ENCODE peak calls at places on chromosomes 13 and 19, in four cellular contexts. One of them, this sample, is unnamed.

GRCh38 chr19:48368942-48369341 is 4.8 kb downstream of the SYNGR4 start:
- DNase-seq in choroid plexus epithelial cell: no peak
- DNase-seq in omental fat pad: no peak
- DNase-seq in stimulated activated CD8-positive, alpha-beta memory T cell treated with anti-CD3 and anti-CD28 coated beads, Interleukin-12 subunit alpha, Interleukin-12 subunit beta, amount 100 ng/mL, for 4 hours: no peak
- DNase-seq in this sample: no peak

GRCh38 chr13:28326081-28326480 is 168.8 kb downstream of the FLT1 start:
- DNase-seq in choroid plexus epithelial cell: no peak
- DNase-seq in omental fat pad: no peak
- DNase-seq in stimulated activated CD8-positive, alpha-beta memory T cell treated with anti-CD3 and anti-CD28 coated beads, Interleukin-12 subunit alpha, Interleukin-12 subunit beta, amount 100 ng/mL, for 4 hours: no peak
- DNase-seq in this sample: no peak

GRCh38 chr13:96540656-96541055 is 450.7 kb downstream of the HS6ST3 start:
- DNase-seq in choroid plexus epithelial cell: no peak
- DNase-seq in omental fat pad: no peak
- DNase-seq in stimulated activated CD8-positive, alpha-beta memory T cell treated with anti-CD3 and anti-CD28 coated beads, Interleukin-12 subunit alpha, Interleukin-12 subunit beta, amount 100 ng/mL, for 4 hours: no peak
- DNase-seq in this sample: no peak

GRCh38 chr19:53942001-53942786 is 20.5 kb upstream of the CACNG8 start:
- DNase-seq in choroid plexus epithelial cell: no peak
- DNase-seq in omental fat pad: no peak
- DNase-seq in stimulated activated CD8-positive, alpha-beta memory T cell treated with anti-CD3 and anti-CD28 coated beads, Interleukin-12 subunit alpha, Interleukin-12 subunit beta, amount 100 ng/mL, for 4 hours: no peak
- DNase-seq in this sample: no peak

GRCh38 chr19:42028304-42029216 is 34.5 kb upstream of the ATP1A3 start:
- DNase-seq in choroid plexus epithelial cell: no peak
- DNase-seq in omental fat pad: no peak
- DNase-seq in stimulated activated CD8-positive, alpha-beta memory T cell treated with anti-CD3 and anti-CD28 coated beads, Interleukin-12 subunit alpha, Interleukin-12 subunit beta, amount 100 ng/mL, for 4 hours: no peak
- DNase-seq in this sample: no peak

GRCh38 chr13:100828226-100828625 is 153.6 kb upstream of the TMTC4 start:
- DNase-seq in choroid plexus epithelial cell: peak
- DNase-seq in omental fat pad: no peak
- DNase-seq in stimulated activated CD8-positive, alpha-beta memory T cell treated with anti-CD3 and anti-CD28 coated beads, Interleukin-12 subunit alpha, Interleukin-12 subunit beta, amount 100 ng/mL, for 4 hours: no peak
- DNase-seq in this sample: no peak

GRCh38 chr13:26861951-26862350 is 101.4 kb upstream of the GPR12 start:
- DNase-seq in choroid plexus epithelial cell: no peak
- DNase-seq in omental fat pad: no peak
- DNase-seq in stimulated activated CD8-positive, alpha-beta memory T cell treated with anti-CD3 and anti-CD28 coated beads, Interleukin-12 subunit alpha, Interleukin-12 subunit beta, amount 100 ng/mL, for 4 hours: no peak
- DNase-seq in this sample: no peak

GRCh38 chr13:112842931-112843391 is 126.1 kb upstream of the MCF2L start:
- DNase-seq in choroid plexus epithelial cell: no peak
- DNase-seq in omental fat pad: no peak
- DNase-seq in stimulated activated CD8-positive, alpha-beta memory T cell treated with anti-CD3 and anti-CD28 coated beads, Interleukin-12 subunit alpha, Interleukin-12 subunit beta, amount 100 ng/mL, for 4 hours: no peak
- DNase-seq in this sample: peak

GRCh38 chr19:33720155-33720493 is 76.5 kb upstream of the KCTD15 start:
- DNase-seq in choroid plexus epithelial cell: no peak
- DNase-seq in omental fat pad: no peak
- DNase-seq in stimulated activated CD8-positive, alpha-beta memory T cell treated with anti-CD3 and anti-CD28 coated beads, Interleukin-12 subunit alpha, Interleukin-12 subunit beta, amount 100 ng/mL, for 4 hours: no peak
- DNase-seq in this sample: no peak

GRCh38 chr19:8158411-8159074 is 9.2 kb upstream of the FBN3 start:
- DNase-seq in choroid plexus epithelial cell: peak
- DNase-seq in omental fat pad: no peak
- DNase-seq in stimulated activated CD8-positive, alpha-beta memory T cell treated with anti-CD3 and anti-CD28 coated beads, Interleukin-12 subunit alpha, Interleukin-12 subunit beta, amount 100 ng/mL, for 4 hours: no peak
- DNase-seq in this sample: no peak

GRCh38 chr19:53254451-53255341 is at the start of gene ZNF677:
- DNase-seq in choroid plexus epithelial cell: peak
- DNase-seq in omental fat pad: peak
- DNase-seq in stimulated activated CD8-positive, alpha-beta memory T cell treated with anti-CD3 and anti-CD28 coated beads, Interleukin-12 subunit alpha, Interleukin-12 subunit beta, amount 100 ng/mL, for 4 hours: peak
- DNase-seq in this sample: peak

GRCh38 chr13:113969973-113970611 is 3.8 kb downstream of the C13orf46 start:
- DNase-seq in choroid plexus epithelial cell: no peak
- DNase-seq in omental fat pad: no peak
- DNase-seq in stimulated activated CD8-positive, alpha-beta memory T cell treated with anti-CD3 and anti-CD28 coated beads, Interleukin-12 subunit alpha, Interleukin-12 subunit beta, amount 100 ng/mL, for 4 hours: no peak
- DNase-seq in this sample: peak

GRCh38 chr19:16327501-16327900 is 2.9 kb downstream of the KLF2 start:
- DNase-seq in choroid plexus epithelial cell: no peak
- DNase-seq in omental fat pad: no peak
- DNase-seq in stimulated activated CD8-positive, alpha-beta memory T cell treated with anti-CD3 and anti-CD28 coated beads, Interleukin-12 subunit alpha, Interleukin-12 subunit beta, amount 100 ng/mL, for 4 hours: no peak
- DNase-seq in this sample: peak

GRCh38 chr19:55688422-55689218 is 13.6 kb downstream of the EPN1 start:
- DNase-seq in choroid plexus epithelial cell: no peak
- DNase-seq in omental fat pad: no peak
- DNase-seq in stimulated activated CD8-positive, alpha-beta memory T cell treated with anti-CD3 and anti-CD28 coated beads, Interleukin-12 subunit alpha, Interleukin-12 subunit beta, amount 100 ng/mL, for 4 hours: no peak
- DNase-seq in this sample: no peak

GRCh38 chr19:16969127-16969526 is 57.5 kb downstream of the CPAMD8 start:
- DNase-seq in choroid plexus epithelial cell: peak
- DNase-seq in omental fat pad: no peak
- DNase-seq in stimulated activated CD8-positive, alpha-beta memory T cell treated with anti-CD3 and anti-CD28 coated beads, Interleukin-12 subunit alpha, Interleukin-12 subunit beta, amount 100 ng/mL, for 4 hours: no peak
- DNase-seq in this sample: no peak

GRCh38 chr19:2549701-2550191 is 73.8 kb downstream of the GADD45B start:
- DNase-seq in choroid plexus epithelial cell: peak
- DNase-seq in omental fat pad: no peak
- DNase-seq in stimulated activated CD8-positive, alpha-beta memory T cell treated with anti-CD3 and anti-CD28 coated beads, Interleukin-12 subunit alpha, Interleukin-12 subunit beta, amount 100 ng/mL, for 4 hours: no peak
- DNase-seq in this sample: peak

GRCh38 chr13:96672016-96672415 is 322.3 kb downstream of the OXGR1 start:
- DNase-seq in choroid plexus epithelial cell: no peak
- DNase-seq in omental fat pad: no peak
- DNase-seq in stimulated activated CD8-positive, alpha-beta memory T cell treated with anti-CD3 and anti-CD28 coated beads, Interleukin-12 subunit alpha, Interleukin-12 subunit beta, amount 100 ng/mL, for 4 hours: no peak
- DNase-seq in this sample: no peak

GRCh38 chr13:42129033-42129432 is 80.6 kb downstream of the DGKH start:
- DNase-seq in choroid plexus epithelial cell: no peak
- DNase-seq in omental fat pad: no peak
- DNase-seq in stimulated activated CD8-positive, alpha-beta memory T cell treated with anti-CD3 and anti-CD28 coated beads, Interleukin-12 subunit alpha, Interleukin-12 subunit beta, amount 100 ng/mL, for 4 hours: no peak
- DNase-seq in this sample: no peak

GRCh38 chr13:113582841-113583631 is 1.5 kb upstream of the TFDP1 start:
- DNase-seq in choroid plexus epithelial cell: no peak
- DNase-seq in omental fat pad: no peak
- DNase-seq in stimulated activated CD8-positive, alpha-beta memory T cell treated with anti-CD3 and anti-CD28 coated beads, Interleukin-12 subunit alpha, Interleukin-12 subunit beta, amount 100 ng/mL, for 4 hours: no peak
- DNase-seq in this sample: peak

GRCh38 chr19:16197188-16197621 is 506 bp upstream of the AP1M1 start:
- DNase-seq in choroid plexus epithelial cell: peak
- DNase-seq in omental fat pad: no peak
- DNase-seq in stimulated activated CD8-positive, alpha-beta memory T cell treated with anti-CD3 and anti-CD28 coated beads, Interleukin-12 subunit alpha, Interleukin-12 subunit beta, amount 100 ng/mL, for 4 hours: no peak
- DNase-seq in this sample: no peak

This sample was measured in upper lobe of left lung.